ENCODE peak calls at places on chromosomes 4 and X, in nine cellular contexts. V is NCI-H187; W is activated CD8-positive, alpha-beta T cell treated with anti-CD3 and anti-CD28 coated beads, Interleukin-2, amount 10 ng/mL, durations not matched to agents 7 days and 5 days; G is ureter; C is astrocyte of the spinal cord; F is substantia nigra; A is right cardiac atrium; O is AG08396; S is pancreas. M is an unnamed sample.

GRCh38 chr4:181301735-181302380 is 941.3 kb upstream of the TENM3 start:
- DNase-seq in V (peak), W (peak), G (no peak), C (peak), F (peak), A (peak), O (no peak), S (peak), M (peak)

GRCh38 chr4:73675623-73676022 is 55.4 kb upstream of the RASSF6 start:
- DNase-seq in V (peak), W (no peak), G (no peak), C (no peak), F (no peak), A (no peak), O (no peak), S (no peak), M (no peak)

GRCh38 chrX:68443155-68443868 is 10.0 kb upstream of the OPHN1 start:
- DNase-seq in V (no peak), W (peak), G (no peak), C (peak), F (no peak), A (no peak), O (peak), S (no peak), M (no peak)

GRCh38 chr4:168503652-168504362 is 7.0 kb downstream of the PALLD start:
- DNase-seq in V (no peak), W (no peak), G (no peak), C (no peak), F (no peak), A (no peak), O (no peak), S (no peak), M (no peak)

GRCh38 chr4:88803600-88804096 is 106.0 kb upstream of the NAP1L5 start:
- DNase-seq in V (no peak), W (no peak), G (peak), C (peak), F (no peak), A (no peak), O (peak), S (no peak), M (no peak)

GRCh38 chrX:57772637-57773036 is 92.6 kb upstream of the NLRP2B start:
- DNase-seq in V (no peak), W (no peak), G (no peak), C (no peak), F (no peak), A (no peak), O (no peak), S (no peak), M (no peak)

GRCh38 chr4:81442479-81443085 is 29.1 kb downstream of the RASGEF1B start:
- DNase-seq in V (no peak), W (no peak), G (no peak), C (no peak), F (no peak), A (no peak), O (no peak), S (no peak), M (no peak)

GRCh38 chr4:94516067-94516466 is 64.3 kb downstream of the PDLIM5 start:
- DNase-seq in V (no peak), W (no peak), G (no peak), C (peak), F (no peak), A (no peak), O (peak), S (no peak), M (no peak)

GRCh38 chr4:41219421-41219950 is 5.1 kb upstream of the APBB2 start:
- DNase-seq in V (no peak), W (no peak), G (no peak), C (no peak), F (no peak), A (no peak), O (no peak), S (no peak), M (no peak)

GRCh38 chrX:18026171-18026570 is 165.1 kb upstream of the RAI2 start:
- DNase-seq in V (no peak), W (no peak), G (no peak), C (no peak), F (no peak), A (no peak), O (no peak), S (no peak), M (no peak)

GRCh38 chr4:16227462-16227868 is 1.2 kb upstream of the TAPT1 start:
- DNase-seq in V (no peak), W (no peak), G (peak), C (peak), F (no peak), A (peak), O (no peak), S (peak), M (no peak)

GRCh38 chr4:37995981-37996770 is 36.0 kb downstream of the PTTG2 start:
- DNase-seq in V (no peak), W (no peak), G (no peak), C (no peak), F (no peak), A (no peak), O (no peak), S (no peak), M (no peak)

GRCh38 chr4:107654694-107655093 is 65.3 kb downstream of the PAPSS1 start:
- DNase-seq in V (no peak), W (no peak), G (no peak), C (peak), F (no peak), A (no peak), O (no peak), S (no peak), M (no peak)

GRCh38 chr4:117156806-117157205 is 71.4 kb upstream of the TRAM1L1 start:
- DNase-seq in V (no peak), W (no peak), G (no peak), C (no peak), F (no peak), A (no peak), O (no peak), S (no peak), M (no peak)

GRCh38 chr4:119211856-119212250 is 660 bp upstream of the USP53 start:
- DNase-seq in V (no peak), W (no peak), G (no peak), C (no peak), F (no peak), A (no peak), O (no peak), S (no peak), M (no peak)

GRCh38 chrX:65148232-65148631 is 172.0 kb upstream of the ZC4H2 start:
- DNase-seq in V (no peak), W (no peak), G (no peak), C (no peak), F (no peak), A (no peak), O (no peak), S (no peak), M (no peak)

GRCh38 chrX:29143356-29143755 is 556.1 kb downstream of the IL1RAPL1 start:
- DNase-seq in V (no peak), W (no peak), G (no peak), C (no peak), F (no peak), A (no peak), O (no peak), S (no peak), M (no peak)

GRCh38 chr4:73068496-73069337 is 799 bp downstream of the COX18 start:
- DNase-seq in V (no peak), W (peak), G (no peak), C (peak), F (no peak), A (no peak), O (peak), S (no peak), M (no peak)

M was measured in NCI-H1436 treated with DMSO at 0.1 percent for 48 hours.